ENCODE peak calls at places on chromosomes 6 and 20, in six cellular contexts. W is central memory CD4-positive, alpha-beta T cell; U is ELF-1; T is NCI-H748 treated with DMSO at 0.1 percent for 48 hours; J is EL; D is AG04450. R is an unnamed sample.

GRCh38 chr6:75870389-75870788 is 121.3 kb downstream of the MYO6 start:
- DNase-seq in W (no peak), U (no peak), T (no peak), J (no peak), D (no peak), R (no peak)

GRCh38 chr20:62792182-62792939 is 3.9 kb upstream of the MRGBP start:
- DNase-seq in W (no peak), U (no peak), T (no peak), J (peak; percentile 67), D (no peak), R (no peak)

GRCh38 chr6:169702640-169703246 is 817 bp downstream of the C6orf120 start:
- DNase-seq in W (no peak), U (peak; percentile 63), T (no peak), J (no peak), D (no peak), R (no peak)

GRCh38 chr6:128885381-128885780 is 2.4 kb downstream of the LAMA2 start:
- DNase-seq in W (no peak), U (no peak), T (no peak), J (no peak), D (no peak), R (no peak)

GRCh38 chr6:27986928-27987725 is 30.1 kb downstream of the OR2B6 start:
- DNase-seq in W (no peak), U (no peak), T (no peak), J (peak; percentile 74), D (no peak), R (no peak)

GRCh38 chr6:4907602-4908001 is 96.2 kb downstream of the RPP40 start:
- DNase-seq in W (no peak), U (no peak), T (no peak), J (no peak), D (no peak), R (no peak)

GRCh38 chr20:8156603-8157079 is 24.6 kb downstream of the PLCB1 start:
- DNase-seq in W (peak; percentile 31), U (no peak), T (peak; percentile 97), J (peak; percentile 53), D (no peak), R (no peak)

GRCh38 chr6:7143161-7143974 is 35.6 kb downstream of the RREB1 start:
- DNase-seq in W (no peak), U (no peak), T (no peak), J (no peak), D (no peak), R (peak; percentile 92)

GRCh38 chr6:105193647-105194046 is 13.8 kb upstream of the POPDC3 start:
- DNase-seq in W (no peak), U (no peak), T (no peak), J (peak; percentile 35), D (no peak), R (no peak)

GRCh38 chr6:68226460-68226859 is 408.6 kb upstream of the ADGRB3 start:
- DNase-seq in W (no peak), U (no peak), T (peak; percentile 36), J (no peak), D (no peak), R (peak; percentile 22)

GRCh38 chr6:160015778-160016684 is 47.1 kb downstream of the IGF2R start:
- DNase-seq in W (peak; percentile 49), U (no peak), T (no peak), J (no peak), D (no peak), R (no peak)

GRCh38 chr6:143408787-143409162 is 41.7 kb downstream of the ADAT2 start:
- DNase-seq in W (no peak), U (no peak), T (no peak), J (no peak), D (no peak), R (no peak)

GRCh38 chr20:49877254-49877990 is 37.9 kb downstream of the SPATA2 start:
- DNase-seq in W (no peak), U (no peak), T (no peak), J (no peak), D (no peak), R (no peak)

GRCh38 chr20:32607324-32607723 is 22.2 kb upstream of the NOL4L start:
- DNase-seq in W (no peak), U (no peak), T (no peak), J (no peak), D (no peak), R (no peak)

GRCh38 chr6:115838763-115839401 is 221.8 kb downstream of the FRK start:
- DNase-seq in W (no peak), U (peak; percentile 52), T (peak; percentile 18), J (peak; percentile 38), D (no peak), R (no peak)

R was measured in pons.